ENCODE peak calls at places on chromosome 19, in five cellular contexts. One of them, this sample, is unnamed. For H3K9me3, the result is how much of the 10 kb centered on the place peaks cover.

GRCh38 chr19:41354343-41354974 is 737 bp upstream of the TGFB1 start:
- DNase-seq in Peyer's patch: no peak
- DNase-seq in left ventricle myocardium inferior: peak
- DNase-seq in iPS DF 6.9: no peak
- DNase-seq in sigmoid colon: peak
- DNase-seq in this sample: no peak

GRCh38 chr19:35723671-35724070 is 5.9 kb downstream of the KMT2B start:
- DNase-seq in Peyer's patch: no peak
- DNase-seq in left ventricle myocardium inferior: no peak
- DNase-seq in iPS DF 6.9: no peak
- DNase-seq in sigmoid colon: no peak
- DNase-seq in this sample: no peak

GRCh38 chr19:33273881-33274662 is 28.3 kb downstream of the CEBPA start:
- DNase-seq in Peyer's patch: no peak
- DNase-seq in left ventricle myocardium inferior: no peak
- DNase-seq in iPS DF 6.9: no peak
- DNase-seq in sigmoid colon: no peak
- DNase-seq in this sample: no peak

GRCh38 chr19:7006305-7006704 is 14.9 kb downstream of the MBD3L2B start:
- DNase-seq in Peyer's patch: no peak
- DNase-seq in left ventricle myocardium inferior: no peak
- DNase-seq in iPS DF 6.9: no peak
- DNase-seq in sigmoid colon: no peak
- DNase-seq in this sample: no peak

GRCh38 chr19:47284324-47284899 is 9.7 kb downstream of the INAFM1 start:
- DNase-seq in Peyer's patch: peak
- DNase-seq in left ventricle myocardium inferior: no peak
- DNase-seq in iPS DF 6.9: no peak
- DNase-seq in sigmoid colon: no peak
- DNase-seq in this sample: no peak

GRCh38 chr19:6213266-6213595 is 66.5 kb downstream of the MLLT1 start:
- DNase-seq in Peyer's patch: no peak
- DNase-seq in left ventricle myocardium inferior: no peak
- DNase-seq in iPS DF 6.9: no peak
- DNase-seq in sigmoid colon: no peak
- DNase-seq in this sample: no peak

GRCh38 chr19:17296976-17297375 is 6.2 kb downstream of the ABHD8 start:
- DNase-seq in Peyer's patch: no peak
- DNase-seq in left ventricle myocardium inferior: no peak
- DNase-seq in iPS DF 6.9: no peak
- DNase-seq in sigmoid colon: no peak
- DNase-seq in this sample: no peak

GRCh38 chr19:3543150-3544053 is 4.4 kb downstream of the TEKTIP1 start:
- DNase-seq in Peyer's patch: no peak
- DNase-seq in left ventricle myocardium inferior: no peak
- DNase-seq in iPS DF 6.9: no peak
- DNase-seq in sigmoid colon: peak
- DNase-seq in this sample: no peak

GRCh38 chr19:46840157-46840942 is 10.3 kb downstream of the AP2S1 start:
- DNase-seq in Peyer's patch: no peak
- DNase-seq in left ventricle myocardium inferior: no peak
- DNase-seq in iPS DF 6.9: peak
- DNase-seq in sigmoid colon: peak
- DNase-seq in this sample: no peak

GRCh38 chr19:932647-933552 is 7.1 kb downstream of the ARID3A start:
- DNase-seq in Peyer's patch: peak
- DNase-seq in left ventricle myocardium inferior: peak
- DNase-seq in iPS DF 6.9: no peak
- DNase-seq in sigmoid colon: peak
- DNase-seq in this sample: no peak

GRCh38 chr19:7098701-7099596 is 29.4 kb downstream of the ZNF557 start:
- DNase-seq in Peyer's patch: peak
- DNase-seq in left ventricle myocardium inferior: peak
- DNase-seq in iPS DF 6.9: peak
- DNase-seq in sigmoid colon: peak
- DNase-seq in this sample: peak

GRCh38 chr19:17184381-17184841 is 30.7 kb upstream of the USE1 start:
- DNase-seq in Peyer's patch: peak
- DNase-seq in left ventricle myocardium inferior: no peak
- DNase-seq in iPS DF 6.9: no peak
- DNase-seq in sigmoid colon: no peak
- DNase-seq in this sample: no peak

GRCh38 chr19:293436-294110 is 2.4 kb upstream of the PLPP2 start:
- DNase-seq in Peyer's patch: no peak
- DNase-seq in left ventricle myocardium inferior: no peak
- DNase-seq in iPS DF 6.9: no peak
- DNase-seq in sigmoid colon: no peak
- DNase-seq in this sample: no peak

GRCh38 chr19:2487780-2488330 is 11.9 kb downstream of the GADD45B start:
- DNase-seq in Peyer's patch: no peak
- DNase-seq in left ventricle myocardium inferior: no peak
- DNase-seq in iPS DF 6.9: no peak
- DNase-seq in sigmoid colon: no peak
- DNase-seq in this sample: no peak

GRCh38 chr19:45125975-45126493 is 33.1 kb downstream of the PPP1R37 start:
- DNase-seq in Peyer's patch: peak
- DNase-seq in left ventricle myocardium inferior: peak
- DNase-seq in iPS DF 6.9: peak
- DNase-seq in sigmoid colon: no peak
- DNase-seq in this sample: no peak

GRCh38 chr19:4045597-4046361 is 20.9 kb downstream of the ZBTB7A start:
- DNase-seq in Peyer's patch: no peak
- DNase-seq in left ventricle myocardium inferior: no peak
- DNase-seq in iPS DF 6.9: no peak
- DNase-seq in sigmoid colon: no peak
- DNase-seq in this sample: no peak

GRCh38 chr19:8336665-8337064 is 6.4 kb downstream of the KANK3 start:
- DNase-seq in Peyer's patch: no peak
- DNase-seq in left ventricle myocardium inferior: no peak
- DNase-seq in iPS DF 6.9: no peak
- DNase-seq in sigmoid colon: no peak
- DNase-seq in this sample: no peak

GRCh38 chr19:17282488-17283256 is 971 bp downstream of the ANKLE1 start:
- DNase-seq in Peyer's patch: peak
- DNase-seq in left ventricle myocardium inferior: peak
- DNase-seq in iPS DF 6.9: no peak
- DNase-seq in sigmoid colon: peak
- DNase-seq in this sample: no peak

GRCh38 chr19:58123354-58123753 is 25.3 kb upstream of the ZSCAN18 start:
- DNase-seq in Peyer's patch: no peak
- DNase-seq in left ventricle myocardium inferior: no peak
- DNase-seq in iPS DF 6.9: no peak
- DNase-seq in sigmoid colon: no peak
- DNase-seq in this sample: no peak

GRCh38 chr19:40553885-40554857 is 22.5 kb upstream of the SHKBP1 start:
- DNase-seq in Peyer's patch: no peak
- DNase-seq in left ventricle myocardium inferior: no peak
- DNase-seq in iPS DF 6.9: no peak
- DNase-seq in sigmoid colon: no peak
- DNase-seq in this sample: no peak

DNA sequence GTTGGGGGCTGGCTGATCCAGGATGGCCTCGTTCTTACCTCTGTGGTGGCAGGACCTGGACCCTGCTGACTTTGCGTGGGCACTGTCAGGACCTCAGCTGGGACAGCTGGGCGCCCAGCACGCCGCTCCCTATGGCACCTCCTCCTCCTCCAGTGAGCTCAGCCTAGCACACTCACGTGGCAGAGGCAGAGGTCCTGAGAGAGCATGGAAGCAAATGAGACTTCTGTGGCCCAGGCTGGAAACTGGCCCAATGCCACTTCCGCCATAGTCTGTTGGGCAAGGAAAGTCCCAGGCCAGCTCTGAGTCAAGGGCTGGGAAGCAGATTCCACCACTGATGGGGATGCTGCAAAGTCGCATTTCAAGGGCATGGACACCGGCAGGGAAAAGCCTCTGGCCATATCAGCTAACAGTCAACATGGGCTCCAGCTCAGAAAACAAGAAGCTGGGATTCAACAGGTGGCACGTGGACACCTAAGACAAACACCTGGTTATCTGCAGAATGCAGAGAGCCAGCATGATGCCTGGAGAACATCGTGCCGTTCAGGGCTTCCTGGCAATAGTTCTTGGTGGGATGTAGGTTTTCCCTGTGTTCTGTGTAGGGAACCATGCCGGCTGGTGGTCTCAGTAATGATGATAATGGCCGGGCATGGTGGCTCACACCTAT is 16.7 kb downstream of the MYBPC2 start:
- DNase-seq in Peyer's patch: no peak
- DNase-seq in left ventricle myocardium inferior: no peak
- DNase-seq in iPS DF 6.9: no peak
- DNase-seq in sigmoid colon: no peak
- DNase-seq in this sample: no peak
- H3K4me3 ChIP-seq in Peyer's patch: no peak
- H3K4me3 ChIP-seq in left ventricle myocardium inferior: no peak
- H3K4me3 ChIP-seq in iPS DF 6.9: no peak
- H3K4me3 ChIP-seq in sigmoid colon: no peak
- H3K4me3 ChIP-seq in this sample: no peak

DNA sequence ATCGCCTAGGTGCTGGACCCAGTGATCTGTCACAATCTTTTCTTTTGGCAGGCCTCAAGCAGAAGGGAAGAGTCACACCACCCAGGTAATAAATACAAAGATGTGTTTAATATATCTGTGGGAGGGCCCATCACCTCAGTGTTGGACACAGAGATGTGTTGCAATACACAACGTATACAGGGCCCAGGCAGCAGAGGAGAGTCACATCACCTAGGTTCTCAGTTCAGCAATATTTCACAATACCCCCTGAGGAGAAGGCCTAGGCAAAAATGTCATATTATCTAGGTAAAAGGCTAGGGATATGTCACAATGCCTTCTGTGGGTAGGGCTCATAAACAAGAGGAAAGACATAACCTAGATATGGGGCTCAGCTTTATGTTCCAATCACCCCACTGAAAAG is 53.5 kb upstream of the ZNF728 start:
- DNase-seq in Peyer's patch: no peak
- DNase-seq in left ventricle myocardium inferior: no peak
- DNase-seq in iPS DF 6.9: no peak
- DNase-seq in sigmoid colon: no peak
- DNase-seq in this sample: no peak
- H3K9me3 ChIP-seq in Peyer's patch: under half
- H3K9me3 ChIP-seq in left ventricle myocardium inferior: under half
- H3K9me3 ChIP-seq in iPS DF 6.9: under half
- H3K9me3 ChIP-seq in sigmoid colon: under half
- H3K9me3 ChIP-seq in this sample: under half

GRCh38 chr19:54030895-54031586 is 32.7 kb downstream of the VSTM1 start:
- DNase-seq in Peyer's patch: no peak
- DNase-seq in left ventricle myocardium inferior: no peak
- DNase-seq in iPS DF 6.9: no peak
- DNase-seq in sigmoid colon: no peak
- DNase-seq in this sample: no peak
- H3K4me3 ChIP-seq in Peyer's patch: no peak
- H3K4me3 ChIP-seq in left ventricle myocardium inferior: peak
- H3K4me3 ChIP-seq in iPS DF 6.9: no peak
- H3K4me3 ChIP-seq in sigmoid colon: no peak
- H3K4me3 ChIP-seq in this sample: no peak

GRCh38 chr19:55858401-55858800 is 22.1 kb downstream of the NLRP4 start:
- DNase-seq in Peyer's patch: no peak
- DNase-seq in left ventricle myocardium inferior: no peak
- DNase-seq in iPS DF 6.9: no peak
- DNase-seq in sigmoid colon: no peak
- DNase-seq in this sample: no peak
- H3K9me3 ChIP-seq in Peyer's patch: under half
- H3K9me3 ChIP-seq in left ventricle myocardium inferior: under half
- H3K9me3 ChIP-seq in iPS DF 6.9: under half
- H3K9me3 ChIP-seq in sigmoid colon: under half
- H3K9me3 ChIP-seq in this sample: under half

GRCh38 chr19:14979498-14980255 is at the start of gene SLC1A6:
- DNase-seq in Peyer's patch: no peak
- DNase-seq in left ventricle myocardium inferior: no peak
- DNase-seq in iPS DF 6.9: no peak
- DNase-seq in sigmoid colon: no peak
- DNase-seq in this sample: no peak
- H3K4me3 ChIP-seq in Peyer's patch: peak
- H3K4me3 ChIP-seq in left ventricle myocardium inferior: peak
- H3K4me3 ChIP-seq in iPS DF 6.9: peak
- H3K4me3 ChIP-seq in sigmoid colon: no peak
- H3K4me3 ChIP-seq in this sample: peak

GRCh38 chr19:56543776-56544175 is 5.0 kb downstream of the ZFP28 start:
- DNase-seq in Peyer's patch: no peak
- DNase-seq in left ventricle myocardium inferior: no peak
- DNase-seq in iPS DF 6.9: no peak
- DNase-seq in sigmoid colon: no peak
- DNase-seq in this sample: no peak
- H3K9me3 ChIP-seq in Peyer's patch: under half
- H3K9me3 ChIP-seq in left ventricle myocardium inferior: half or more
- H3K9me3 ChIP-seq in iPS DF 6.9: under half
- H3K9me3 ChIP-seq in sigmoid colon: half or more
- H3K9me3 ChIP-seq in this sample: under half

GRCh38 chr19:39284032-39284431 is 12.2 kb upstream of the IFNL1 start:
- DNase-seq in Peyer's patch: no peak
- DNase-seq in left ventricle myocardium inferior: no peak
- DNase-seq in iPS DF 6.9: no peak
- DNase-seq in sigmoid colon: no peak
- DNase-seq in this sample: no peak
- H3K4me3 ChIP-seq in Peyer's patch: no peak
- H3K4me3 ChIP-seq in left ventricle myocardium inferior: no peak
- H3K4me3 ChIP-seq in iPS DF 6.9: no peak
- H3K4me3 ChIP-seq in sigmoid colon: no peak
- H3K4me3 ChIP-seq in this sample: no peak

GRCh38 chr19:30431591-30431990 is 59.4 kb downstream of the ZNF536 start:
- DNase-seq in Peyer's patch: no peak
- DNase-seq in left ventricle myocardium inferior: no peak
- DNase-seq in iPS DF 6.9: no peak
- DNase-seq in sigmoid colon: no peak
- DNase-seq in this sample: no peak
- H3K9me3 ChIP-seq in Peyer's patch: under half
- H3K9me3 ChIP-seq in left ventricle myocardium inferior: under half
- H3K9me3 ChIP-seq in iPS DF 6.9: under half
- H3K9me3 ChIP-seq in sigmoid colon: under half
- H3K9me3 ChIP-seq in this sample: under half